ENCODE peak calls at places on chromosomes 11 and 22, in eight cellular contexts. X is dorsolateral prefrontal cortex, D is astrocyte of the spinal cord, K is cardiac fibroblast, J is uterus, E is tibial artery, Y is fibroblast of villous mesenchyme, V is IMR-90. H is an unnamed sample.

GRCh38 chr11:132962026-132962425 is 570.3 kb downstream of the OPCML start:
- DNase-seq in E (no peak), Y (peak; percentile 2), X (peak; percentile 72), V (peak; percentile 72), J (no peak), D (peak; percentile 64), K (peak; percentile 15), H (peak; percentile 39)

GRCh38 chr11:655036-655726 is 18.1 kb downstream of the DRD4 start:
- DNase-seq in X (no peak), K (no peak), J (no peak), E (no peak), D (no peak), V (no peak), Y (no peak), H (no peak)

GRCh38 chr11:86156397-86156977 is 87.6 kb upstream of the PICALM start:
- DNase-seq in K (no peak), V (no peak), X (no peak), E (no peak), D (no peak), J (no peak), Y (no peak), H (no peak)

GRCh38 chr22:28128827-28129226 is 209.8 kb upstream of the PITPNB start:
- DNase-seq in X (no peak), K (no peak), Y (no peak), V (no peak), E (no peak), D (no peak), J (no peak), H (no peak)

GRCh38 chr11:82902086-82902485 is 550 bp downstream of the DDIAS start:
- DNase-seq in D (no peak), Y (no peak), V (no peak), K (no peak), E (no peak), X (no peak), J (no peak), H (no peak)

GRCh38 chr11:17812286-17813187 is 78.0 kb downstream of the KCNC1 start:
- DNase-seq in J (no peak), X (no peak), D (no peak), E (no peak), K (no peak), V (no peak), Y (no peak), H (no peak)

GRCh38 chr11:35875063-35875462 is 68.8 kb upstream of the LDLRAD3 start:
- DNase-seq in Y (no peak), K (no peak), D (no peak), V (no peak), E (no peak), X (no peak), J (no peak), H (no peak)

GRCh38 chr11:44562836-44563460 is 2.5 kb upstream of the CD82 start:
- DNase-seq in Y (no peak), V (no peak), X (no peak), D (no peak), E (no peak), J (no peak), K (no peak), H (no peak)

GRCh38 chr11:126405374-126405773 is 49.9 kb downstream of the ST3GAL4 start:
- DNase-seq in K (no peak), Y (no peak), X (no peak), V (no peak), J (no peak), E (no peak), D (no peak), H (no peak)

GRCh38 chr11:27183672-27184457 is 143.2 kb downstream of the BBOX1 start:
- DNase-seq in X (no peak), Y (peak; percentile 81), E (no peak), J (peak; percentile 37), K (peak; percentile 85), V (peak; percentile 72), D (peak; percentile 79), H (peak; percentile 38)

GRCh38 chr22:50729391-50730012 is 8.5 kb upstream of the ACR start:
- DNase-seq in Y (no peak), D (no peak), E (peak; percentile 47), J (no peak), V (no peak), K (no peak), X (peak; percentile 45), H (no peak)

GRCh38 chr11:10484461-10485180 is 29.6 kb downstream of the AMPD3 start:
- DNase-seq in E (peak; percentile 53), V (no peak), K (no peak), J (no peak), D (no peak), X (no peak), Y (no peak), H (no peak)

GRCh38 chr11:41497974-41498373 is 38.5 kb upstream of the LRRC4C start:
- DNase-seq in Y (no peak), J (no peak), X (no peak), E (no peak), V (no peak), K (peak; percentile 13), D (no peak), H (no peak)

DNA sequence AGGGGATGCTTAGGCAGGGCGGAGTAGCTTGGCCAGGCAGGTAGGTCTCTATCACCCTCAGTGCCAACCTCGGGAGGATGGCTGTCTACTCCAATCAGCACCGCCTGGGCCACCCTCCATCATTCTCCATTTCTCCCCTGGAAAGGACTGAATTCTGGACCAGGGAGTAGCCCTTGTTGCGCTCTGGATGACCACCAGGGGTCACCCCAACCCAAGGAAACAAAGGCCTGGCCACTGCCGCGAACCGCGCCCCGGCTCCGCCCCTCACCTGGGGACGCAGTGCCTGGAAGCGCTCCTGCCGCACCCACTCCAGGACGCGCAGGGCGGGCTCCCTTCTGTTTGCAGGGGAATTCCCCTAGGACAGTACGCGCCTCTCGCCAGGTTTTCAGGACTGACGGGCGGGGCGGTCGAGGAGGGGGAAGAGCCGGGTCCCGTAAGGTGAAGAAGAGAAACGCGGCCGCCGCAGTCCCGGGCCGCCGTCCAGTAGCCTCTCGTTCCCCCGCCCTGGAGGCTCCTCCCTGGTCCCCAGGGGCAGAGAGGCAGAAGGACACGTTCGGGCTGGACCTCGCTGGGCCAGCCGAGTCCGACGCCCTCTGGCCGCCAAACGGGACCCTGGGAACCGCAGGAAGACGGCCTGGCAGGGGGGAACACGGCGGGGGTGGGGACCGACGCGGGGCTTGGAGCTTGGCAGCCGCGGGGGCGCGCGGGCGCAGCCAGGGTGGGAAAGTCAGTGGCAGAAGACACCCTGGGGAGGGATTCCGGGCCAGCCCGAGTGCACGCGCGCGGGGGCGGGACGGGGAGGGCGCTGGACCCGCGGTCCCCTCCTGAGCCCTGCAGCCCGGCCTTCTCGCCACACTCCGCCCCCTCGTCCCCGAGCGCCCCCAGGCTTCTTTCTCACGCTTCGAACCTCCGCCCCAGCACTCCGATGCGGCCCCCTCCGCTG is 7.1 kb downstream of the SCN4B start:
- DNase-seq in X (peak; percentile 77), K (peak; percentile 63), J (peak; percentile 81), D (peak; percentile 39), Y (peak; percentile 55), V (peak; percentile 41), E (peak; percentile 80), H (no peak)
- H3K4me3 ChIP-seq in X (peak overlapping the region; percentile 75), K (peak overlapping the region; percentile 52), J (peak overlapping the region; percentile 45), D (peak overlapping the region; percentile 48), Y (peak overlapping the region; percentile 51), V (peak overlapping the region; percentile 74), E (peak overlapping the region; percentile 58), H (peak overlapping the region; percentile 49)

GRCh38 chr11:34360056-34360455 is 2.2 kb upstream of the ABTB2 start:
- DNase-seq in J (no peak), E (no peak), Y (no peak), V (no peak), K (no peak), X (no peak), D (no peak), H (no peak)

GRCh38 chr11:34357646-34358257 is at the start of gene ABTB2:
- DNase-seq in E (peak; percentile 99), K (peak; percentile 98), D (peak; percentile 98), V (peak; percentile 96), Y (peak; percentile 98), X (peak; percentile 98), J (peak; percentile 99), H (peak; percentile 87)

GRCh38 chr11:34358258-34358665 is 452 bp upstream of the ABTB2 start:
- DNase-seq in X (no peak), J (peak; percentile 80), Y (peak; percentile 54), E (peak; percentile 83), D (peak; percentile 81), K (peak; percentile 59), V (peak; percentile 24), H (no peak)

GRCh38 chr11:34358666-34359547 is 1.1 kb upstream of the ABTB2 start:
- DNase-seq in J (peak; percentile 80), E (peak; percentile 93), D (peak; percentile 86), K (peak; percentile 84), Y (peak; percentile 86), V (peak; percentile 73), X (peak; percentile 58), H (no peak)

DNA sequence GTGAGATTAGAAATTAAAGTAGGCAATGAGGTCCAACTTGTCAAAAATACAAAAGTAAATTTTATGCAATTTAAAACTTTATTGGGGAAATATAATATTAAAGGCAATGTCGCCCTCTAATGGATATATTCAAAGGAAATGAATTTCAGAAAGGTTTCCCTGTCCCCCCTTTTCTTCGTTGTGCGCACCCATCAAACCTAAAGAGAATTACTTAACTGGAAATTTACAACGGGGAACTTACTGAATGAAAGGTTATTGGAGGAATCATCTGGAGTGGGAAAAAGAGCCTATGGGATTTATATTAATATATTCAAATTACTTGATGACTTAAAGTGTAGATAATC is 1.7 kb upstream of the ABTB2 start:
- DNase-seq in V (no peak), J (no peak), Y (no peak), X (no peak), K (no peak), E (no peak), D (no peak), H (no peak)
- TF ChIP-seq CTCF in V (no peak), J (peak; percentile 21), Y (no peak), X (peak; percentile 74), K (no peak), E (peak; percentile 10), D (no peak), H (no peak)

GRCh38 chr11:122327528-122327927 is 211.5 kb upstream of the BLID start:
- DNase-seq in E (no peak), K (no peak), D (no peak), Y (no peak), V (no peak), J (no peak), X (no peak), H (no peak)
- H3K4me3 ChIP-seq in E (no peak overlapping the region), K (no peak overlapping the region), D (no peak overlapping the region), Y (no peak overlapping the region), V (no peak overlapping the region), J (no peak overlapping the region), X (no peak overlapping the region), H (no peak overlapping the region)

DNA sequence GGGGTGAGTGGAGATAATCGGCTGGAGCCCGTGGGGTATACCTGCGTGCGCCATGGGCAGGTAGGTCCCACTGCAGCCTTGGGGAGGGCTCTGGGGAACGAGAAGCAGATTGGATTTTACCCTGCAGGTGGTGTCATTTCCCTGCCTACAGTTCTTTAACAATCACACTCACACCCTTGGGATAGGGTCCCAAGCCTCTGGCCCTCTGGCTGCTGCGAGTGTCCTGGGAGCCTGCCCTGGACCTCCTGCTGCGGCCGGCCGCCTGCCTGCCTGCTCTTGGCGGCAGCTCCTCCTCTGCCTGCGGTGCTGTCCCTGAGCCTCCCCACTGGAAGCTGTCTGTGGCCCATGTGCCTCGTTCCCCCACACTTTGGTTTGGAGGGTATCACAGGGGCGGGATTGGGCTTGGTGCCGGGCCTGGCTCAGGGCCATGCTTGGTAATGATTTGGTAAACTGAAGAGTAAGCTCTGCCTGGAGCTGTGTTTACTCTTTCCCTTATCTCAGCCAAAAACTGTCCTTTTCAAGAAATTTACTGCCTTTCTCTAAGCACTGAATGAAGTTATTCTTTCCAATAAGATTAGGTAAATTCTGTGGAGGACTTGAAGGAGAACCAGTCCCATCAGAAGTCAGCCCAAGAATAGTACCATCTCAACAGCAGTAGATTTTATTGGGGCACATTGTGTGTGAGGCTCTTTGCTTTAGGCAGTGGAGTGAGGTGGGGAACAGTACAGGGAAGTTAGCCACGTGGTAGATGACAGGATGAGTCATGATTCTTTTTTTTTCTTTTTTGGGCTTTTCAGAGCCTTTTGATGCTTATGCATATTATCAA is 53.7 kb downstream of the TBC1D22A start:
- DNase-seq in K (peak; percentile 54), V (peak; percentile 66), E (no peak), J (peak; percentile 39), D (peak; percentile 47), Y (peak; percentile 65), X (no peak), H (no peak)
- TF ChIP-seq CTCF in K (no peak), V (no peak), E (no peak), J (no peak), D (no peak), Y (no peak), X (no peak), H (no peak)